ENCODE peak calls at places on chromosome 18, in ten cellular contexts. G is K562, F is NB4, D is body of pancreas, V is A549, N is GM12892, C is IMR-90, A is stomach, S is lower leg skin, H is Peyer's patch. X is an unnamed sample.
A peak's percentile ranks its signal among the peaks of the same experiment; 100 is the strongest.

GRCh38 chr18:69934866-69935265 is 12.8 kb downstream of the CD226 start:
- DNase-seq in A (no peak), N (no peak), V (no peak), H (no peak), F (no peak), G (no peak), D (no peak), C (no peak), S (no peak), X (no peak)

GRCh38 chr18:57231846-57232245 is 85.0 kb downstream of the BOD1L2 start:
- DNase-seq in G (no peak), V (no peak), N (no peak), C (no peak), H (no peak), A (no peak), S (no peak), F (no peak), D (no peak), X (no peak)

GRCh38 chr18:72895548-72895947 is 27.8 kb upstream of the NETO1 start:
- DNase-seq in D (no peak), G (no peak), C (no peak), A (no peak), S (no peak), F (no peak), H (no peak), V (no peak), N (no peak), X (no peak)

GRCh38 chr18:44341759-44342158 is 338.9 kb upstream of the SETBP1 start:
- DNase-seq in C (no peak), A (no peak), N (no peak), G (no peak), H (no peak), S (no peak), F (no peak), V (no peak), D (no peak), X (no peak)

GRCh38 chr18:15005313-15006130 is 257.6 kb downstream of the ANKRD30B start:
- DNase-seq in D (no peak), S (no peak), C (no peak), H (no peak), A (no peak), F (no peak), N (no peak), V (no peak), G (no peak), X (no peak)

GRCh38 chr18:53422896-53423295 is 801.6 kb downstream of the MBD2 start:
- DNase-seq in N (no peak), S (no peak), H (no peak), V (no peak), F (no peak), C (no peak), G (no peak), D (no peak), A (no peak), X (no peak)

GRCh38 chr18:26233208-26233607 is 7.0 kb downstream of the TAF4B start:
- DNase-seq in S (no peak), C (no peak), A (no peak), D (no peak), H (no peak), G (no peak), F (no peak), V (no peak), N (no peak), X (no peak)

GRCh38 chr18:23134780-23135678 is at the start of gene CABLES1:
- DNase-seq in N (peak; percentile 47), G (peak; percentile 29), H (peak; percentile 81), C (peak; percentile 59), V (peak; percentile 54), S (peak; percentile 93), F (peak; percentile 73), D (peak; percentile 72), A (peak; percentile 82), X (peak; percentile 69)

GRCh38 chr18:58965291-58965929 is 100.7 kb downstream of the ZNF532 start:
- DNase-seq in A (no peak), G (no peak), V (no peak), F (no peak), N (no peak), H (no peak), S (no peak), D (no peak), C (no peak), X (no peak)

GRCh38 chr18:58069721-58070292 is 25.8 kb downstream of the NEDD4L start:
- DNase-seq in D (no peak), G (no peak), C (no peak), V (no peak), S (peak; percentile 32), H (no peak), F (no peak), A (no peak), N (no peak), X (no peak)

GRCh38 chr18:78701753-78702409 is 277.7 kb upstream of the SALL3 start:
- DNase-seq in H (no peak), V (no peak), D (no peak), G (no peak), S (peak; percentile 4), F (no peak), C (no peak), A (no peak), N (no peak), X (no peak)

GRCh38 chr18:42545825-42546224 is 569.7 kb downstream of the RIT2 start:
- DNase-seq in C (peak; percentile 8), S (no peak), A (no peak), V (no peak), F (peak; percentile 2), H (no peak), N (no peak), G (no peak), D (no peak), X (peak; percentile 0)

DNA sequence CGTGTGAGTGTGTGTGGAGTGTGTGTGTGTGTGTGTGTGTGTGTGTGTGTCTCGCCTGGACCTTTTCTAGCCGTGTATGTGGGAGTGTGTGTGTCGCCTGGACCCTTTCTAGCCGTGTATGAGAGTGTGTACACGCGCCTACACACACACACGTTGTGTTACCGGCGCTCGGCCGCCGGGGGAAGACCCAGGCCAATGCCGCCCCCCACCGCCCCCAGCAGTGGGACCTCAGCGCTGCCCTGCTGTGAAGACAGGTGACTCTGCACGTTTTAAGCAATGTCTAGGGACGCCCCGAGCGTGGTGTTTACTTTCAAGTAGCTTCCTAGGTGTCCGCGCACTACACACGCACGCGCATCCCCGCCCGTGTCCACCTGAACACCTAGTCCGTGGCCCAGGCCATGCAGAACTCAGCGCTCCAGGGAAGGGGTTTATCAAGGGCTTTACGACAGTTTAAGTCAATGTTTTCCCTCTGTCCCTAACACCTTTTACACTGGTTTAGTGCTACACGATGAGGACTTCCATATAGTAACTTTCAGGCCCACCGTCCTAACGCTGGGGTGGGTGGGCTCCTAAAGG is 1.2 kb upstream of the BCL2 start:
- DNase-seq in H (peak; percentile 68), F (peak; percentile 72), C (peak; percentile 32), D (peak; percentile 45), N (peak; percentile 19), A (peak; percentile 31), S (peak; percentile 91), V (no peak), G (peak; percentile 32), X (no peak)
- TF ChIP-seq POLR2A in H (no peak), F (no peak), C (no peak), D (no peak), N (peak; percentile 66), A (no peak), S (no peak), V (no peak), G (no peak), X (no peak)

GRCh38 chr18:9914334-9914583 is 443 bp downstream of the VAPA start:
- DNase-seq in A (no peak), G (peak; percentile 91), V (no peak), H (no peak), S (no peak), F (peak; percentile 68), N (no peak), D (no peak), C (no peak), X (no peak)

GRCh38 chr18:9916814-9917213 is 3.0 kb downstream of the VAPA start:
- DNase-seq in F (no peak), V (no peak), N (no peak), C (no peak), G (no peak), S (no peak), A (no peak), H (no peak), D (no peak), X (no peak)

GRCh38 chr18:9914584-9915290 is 921 bp downstream of the VAPA start:
- DNase-seq in C (peak; percentile 84), A (peak; percentile 88), N (peak; percentile 48), G (no peak), D (peak; percentile 89), V (peak; percentile 42), H (peak; percentile 87), S (peak; percentile 93), F (peak; percentile 77), X (peak; percentile 55)

GRCh38 chr18:9916067-9916684 is 2.4 kb downstream of the VAPA start:
- DNase-seq in F (no peak), C (peak; percentile 25), S (no peak), D (no peak), A (no peak), G (no peak), N (no peak), V (no peak), H (no peak), X (no peak)

GRCh38 chr18:9915291-9916066 is 1.7 kb downstream of the VAPA start:
- DNase-seq in C (peak; percentile 7), F (no peak), N (no peak), A (no peak), G (no peak), H (no peak), D (no peak), V (no peak), S (no peak), X (no peak)
- TF ChIP-seq POLR2A in C (no peak), F (no peak), N (no peak), A (no peak), G (peak; percentile 65), H (no peak), D (no peak), V (no peak), S (no peak), X (no peak)

DNA sequence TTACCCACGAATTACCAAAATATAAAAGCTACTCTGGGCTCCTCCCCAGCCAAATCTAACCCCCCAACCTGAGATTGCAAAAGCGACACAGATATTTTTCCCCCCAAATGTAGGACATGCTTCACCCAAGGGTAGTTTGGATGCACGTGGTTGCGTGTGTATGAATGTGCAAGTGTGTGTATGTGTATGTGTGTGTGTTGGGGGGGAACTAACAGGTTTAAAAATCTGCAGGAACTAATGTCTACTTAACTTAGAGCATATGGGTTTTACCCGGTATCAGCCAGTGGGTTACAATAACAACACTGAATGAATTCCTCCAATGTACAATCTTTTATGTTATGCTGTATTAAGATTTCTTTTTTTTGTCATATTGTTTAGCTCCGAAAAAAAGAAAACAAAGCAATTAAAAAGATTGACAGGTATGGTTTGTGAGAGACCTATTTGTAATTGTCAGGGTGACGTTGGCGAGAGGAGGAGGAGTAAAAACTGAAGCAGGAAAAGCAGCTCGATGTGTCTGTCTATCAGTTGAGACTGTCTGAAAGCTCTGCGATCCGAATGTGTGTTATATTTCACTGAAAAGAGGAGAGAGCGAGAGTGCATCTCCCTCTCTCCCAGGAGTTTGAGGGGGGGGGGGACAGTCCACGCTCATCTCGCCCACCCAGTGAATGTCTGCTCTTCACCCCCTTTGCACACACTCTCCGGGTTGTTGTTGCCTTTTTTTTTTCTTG is at the start of gene TSHZ1:
- DNase-seq in G (peak; percentile 13), V (peak; percentile 51), D (peak; percentile 69), F (peak; percentile 90), S (no peak), H (no peak), C (peak; percentile 88), A (peak; percentile 51), N (no peak), X (peak; percentile 41)
- TF ChIP-seq POLR2A in G (peak; percentile 73), V (no peak), D (peak; percentile 87), F (peak; percentile 41), S (no peak), H (peak; percentile 91), C (peak; percentile 57), A (peak; percentile 59), N (peak; percentile 72), X (no peak)

GRCh38 chr18:5296706-5297320 is 1.3 kb upstream of the ZBTB14 start:
- DNase-seq in A (peak; percentile 82), V (peak; percentile 38), D (peak; percentile 82), H (peak; percentile 82), C (peak; percentile 85), F (peak; percentile 85), N (peak; percentile 25), S (peak; percentile 95), G (peak; percentile 62), X (peak; percentile 83)
- TF ChIP-seq POLR2A in A (no peak), V (peak; percentile 43), D (peak; percentile 86), H (peak; percentile 11), C (no peak), F (peak; percentile 38), N (no peak), S (no peak), G (peak; percentile 83), X (peak; percentile 46)